ENCODE peak calls at places on chromosomes 1 and 21, in nine cellular contexts. Y is sigmoid colon; S is right cardiac atrium; J is A549; R is IMR-90; D is CD8-positive, alpha-beta memory T cell; V is fibroblast of lung; E is astrocyte; F is right lobe of liver. X is an unnamed sample. For H3K4me1, the result is how much of the 10 kb centered on the place peaks cover.

GRCh38 chr1:26280333-26281042 is 602 bp downstream of the SH3BGRL3 start:
- DNase-seq in Y (no peak), S (no peak), J (no peak), R (peak), D (no peak), V (peak), E (peak), F (peak), X (peak)

GRCh38 chr1:175797576-175797975 is 54.2 kb upstream of the TNR start:
- DNase-seq in Y (no peak), S (no peak), J (no peak), R (no peak), D (no peak), V (no peak), E (no peak), F (no peak), X (no peak)

GRCh38 chr1:152111515-152111968 is 3.7 kb downstream of the TCHH start:
- DNase-seq in Y (no peak), S (peak), J (peak), R (peak), D (no peak), V (peak), E (peak), F (no peak), X (no peak)

GRCh38 chr1:209899948-209900347 is 38.1 kb upstream of the SYT14 start:
- DNase-seq in Y (no peak), S (no peak), J (peak), R (no peak), D (no peak), V (peak), E (no peak), F (no peak), X (no peak)

GRCh38 chr1:212179394-212180076 is 105.7 kb upstream of the PPP2R5A start:
- DNase-seq in Y (no peak), S (no peak), J (peak), R (peak), D (no peak), V (peak), E (peak), F (no peak), X (no peak)

GRCh38 chr1:92759361-92759760 is 25.5 kb downstream of the EVI5 start:
- DNase-seq in Y (no peak), S (no peak), J (no peak), R (peak), D (no peak), V (no peak), E (no peak), F (no peak), X (no peak)

GRCh38 chr1:88210088-88210825 is 473.8 kb upstream of the PKN2 start:
- DNase-seq in Y (no peak), S (no peak), J (no peak), R (no peak), D (no peak), V (no peak), E (no peak), F (no peak), X (no peak)

GRCh38 chr1:17696417-17697301 is 58.5 kb upstream of the ACTL8 start:
- DNase-seq in Y (no peak), S (no peak), J (peak), R (peak), D (no peak), V (peak), E (peak), F (no peak), X (no peak)

GRCh38 chr1:51969038-51969705 is 21.3 kb downstream of the RAB3B start:
- DNase-seq in Y (no peak), S (no peak), J (peak), R (peak), D (no peak), V (peak), E (peak), F (no peak), X (no peak)

GRCh38 chr21:44891631-44892031 is 18.1 kb upstream of the PTTG1IP start:
- DNase-seq in Y (no peak), S (peak), J (no peak), R (no peak), D (no peak), V (no peak), E (no peak), F (no peak), X (no peak)

GRCh38 chr1:230268371-230269170 is 157.6 kb downstream of the PGBD5 start:
- DNase-seq in Y (no peak), S (no peak), J (peak), R (peak), D (no peak), V (peak), E (peak), F (no peak), X (no peak)

GRCh38 chr1:150144606-150145005 is 5.1 kb upstream of the PLEKHO1 start:
- DNase-seq in Y (no peak), S (no peak), J (no peak), R (no peak), D (no peak), V (no peak), E (no peak), F (no peak), X (no peak)

GRCh38 chr1:19643602-19644419 is at the start of gene NBL1:
- DNase-seq in Y (peak), S (peak), J (peak), R (peak), D (peak), V (peak), E (peak), F (no peak), X (peak)

GRCh38 chr1:16349847-16350406 is 2.4 kb downstream of the FBXO42 start:
- DNase-seq in Y (no peak), S (no peak), J (no peak), R (no peak), D (no peak), V (no peak), E (no peak), F (no peak), X (no peak)

GRCh38 chr1:72649974-72650373 is 367.6 kb upstream of the NEGR1 start:
- DNase-seq in Y (no peak), S (no peak), J (no peak), R (peak), D (no peak), V (peak), E (peak), F (no peak), X (no peak)

GRCh38 chr1:183226361-183226760 is 40.3 kb downstream of the LAMC2 start:
- DNase-seq in Y (no peak), S (no peak), J (no peak), R (no peak), D (no peak), V (no peak), E (no peak), F (no peak), X (no peak)

GRCh38 chr1:212638419-212639151 is 30.0 kb downstream of the ATF3 start:
- DNase-seq in Y (peak), S (no peak), J (no peak), R (peak), D (no peak), V (peak), E (peak), F (no peak), X (no peak)

GRCh38 chr1:24641646-24642151 is 1.4 kb upstream of the SRRM1 start:
- DNase-seq in Y (peak), S (peak), J (no peak), R (peak), D (peak), V (peak), E (peak), F (peak), X (peak)

GRCh38 chr1:34372891-34373290 is 196.2 kb downstream of the C1orf94 start:
- DNase-seq in Y (no peak), S (no peak), J (no peak), R (no peak), D (no peak), V (no peak), E (no peak), F (no peak), X (no peak)

GRCh38 chr1:30360281-30360680 is 363.1 kb downstream of the MATN1 start:
- DNase-seq in Y (no peak), S (no peak), J (no peak), R (no peak), D (no peak), V (no peak), E (no peak), F (no peak), X (no peak)

GRCh38 chr1:55048453-55049270 is 9.3 kb downstream of the PCSK9 start:
- DNase-seq in Y (no peak), S (no peak), J (no peak), R (no peak), D (no peak), V (no peak), E (no peak), F (peak), X (no peak)

GRCh38 chr1:196997428-196997827 is 20.1 kb downstream of the CFHR5 start:
- DNase-seq in Y (no peak), S (no peak), J (no peak), R (peak), D (no peak), V (peak), E (peak), F (no peak), X (no peak)

GRCh38 chr1:167518331-167518700 is at the start of gene CD247:
- DNase-seq in Y (no peak), S (no peak), J (no peak), R (no peak), D (peak), V (no peak), E (no peak), F (no peak), X (peak)

GRCh38 chr21:32717851-32718316 is 9.9 kb downstream of the SYNJ1 start:
- DNase-seq in Y (no peak), S (no peak), J (no peak), R (peak), D (no peak), V (peak), E (peak), F (no peak), X (no peak)

GRCh38 chr1:111576547-111576946 is 43.0 kb upstream of the RAP1A start:
- DNase-seq in Y (no peak), S (no peak), J (no peak), R (no peak), D (no peak), V (no peak), E (no peak), F (peak), X (no peak)

GRCh38 chr1:150429805-150430204 is 57.4 kb upstream of the TARS2 start:
- DNase-seq in Y (no peak), S (no peak), J (peak), R (peak), D (no peak), V (no peak), E (no peak), F (no peak), X (peak)

GRCh38 chr1:185695299-185695698 is 38.9 kb upstream of the HMCN1 start:
- DNase-seq in Y (no peak), S (no peak), J (no peak), R (no peak), D (no peak), V (no peak), E (no peak), F (no peak), X (no peak)

GRCh38 chr1:161127649-161128048 is 4.8 kb downstream of the DEDD start:
- DNase-seq in Y (no peak), S (no peak), J (no peak), R (no peak), D (no peak), V (no peak), E (no peak), F (no peak), X (no peak)

GRCh38 chr1:218349365-218350021 is 4.4 kb downstream of the TGFB2 start:
- DNase-seq in Y (no peak), S (no peak), J (no peak), R (no peak), D (no peak), V (peak), E (peak), F (no peak), X (no peak)

GRCh38 chr1:101264699-101265098 is 27.9 kb downstream of the S1PR1 start:
- DNase-seq in Y (no peak), S (no peak), J (peak), R (no peak), D (no peak), V (no peak), E (no peak), F (no peak), X (peak)

GRCh38 chr1:2255420-2256369 is 27.6 kb downstream of the SKI start:
- DNase-seq in Y (no peak), S (peak), J (peak), R (peak), D (peak), V (peak), E (peak), F (no peak), X (peak)

GRCh38 chr1:43452789-43453441 is 816 bp downstream of the HYI start:
- DNase-seq in Y (peak), S (peak), J (peak), R (peak), D (no peak), V (peak), E (peak), F (no peak), X (no peak)

DNA sequence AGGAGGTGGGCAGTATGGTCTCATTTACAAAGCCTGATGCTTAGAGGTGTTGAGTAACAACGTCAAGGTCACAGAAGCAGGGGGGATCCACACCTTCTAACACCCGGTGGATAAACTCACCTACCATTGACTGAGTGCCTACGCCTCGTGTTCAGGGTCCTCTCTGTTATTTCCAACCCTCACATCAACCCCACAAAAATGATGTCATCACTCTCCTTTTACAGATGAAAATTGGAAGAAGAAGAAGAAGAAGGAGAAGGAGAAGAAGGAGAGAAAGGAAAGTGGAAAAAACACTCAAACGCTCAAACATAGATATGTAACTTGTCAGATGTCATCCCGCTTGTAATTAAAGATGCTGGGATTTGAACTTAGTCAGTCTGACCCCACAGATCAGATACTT is 653 bp upstream of the KCNN3 start:
- DNase-seq in Y (no peak), S (no peak), J (no peak), R (no peak), D (no peak), V (no peak), E (no peak), F (no peak), X (no peak)
- H3K4me1 ChIP-seq in Y (under half), S (under half), J (under half), R (under half), D (under half), V (under half), E (under half), F (under half), X (under half)

DNA sequence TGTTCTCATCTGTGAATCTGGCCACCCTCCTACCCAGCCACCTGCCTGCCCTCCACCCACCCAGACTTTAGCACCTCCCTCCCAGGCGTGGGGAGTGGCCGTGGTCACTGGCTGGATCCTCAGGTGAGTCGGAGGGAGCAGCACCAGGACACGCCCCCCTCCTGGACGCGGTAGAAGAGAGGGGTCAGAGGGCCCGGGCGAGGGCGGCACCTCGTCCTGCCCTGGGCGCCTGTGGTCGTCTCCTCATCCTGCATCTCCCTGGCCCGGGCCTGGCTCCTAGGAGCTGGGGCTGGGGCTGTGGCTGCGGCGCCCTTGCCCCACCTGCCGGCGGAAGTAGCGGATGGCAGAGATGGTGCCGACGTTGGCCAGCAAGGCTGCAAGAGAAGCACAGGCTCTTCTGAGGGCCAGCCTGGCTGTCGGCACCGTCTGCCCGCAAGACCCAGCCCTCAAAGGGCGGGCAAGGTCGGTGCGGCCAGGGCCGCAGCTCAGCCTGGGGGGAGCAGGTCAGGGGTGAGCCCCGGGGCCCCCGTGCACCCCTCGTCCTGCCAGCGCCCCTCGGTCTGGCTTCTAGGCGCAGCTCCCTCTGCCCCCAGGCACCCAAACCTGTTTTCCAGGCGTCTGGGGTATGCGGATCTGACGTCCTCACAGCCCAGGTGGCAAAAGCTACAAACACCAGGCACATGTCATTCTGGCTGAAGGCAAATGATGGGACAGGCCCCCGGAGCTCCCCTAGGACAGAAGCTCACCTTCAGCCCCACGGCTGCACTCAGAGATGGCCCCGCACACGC is 5.8 kb downstream of the PERM1 start:
- DNase-seq in Y (no peak), S (peak), J (peak), R (peak), D (peak), V (peak), E (no peak), F (no peak), X (peak)
- H3K4me3 ChIP-seq in Y (peak), S (no peak), J (peak), R (peak), D (peak), V (no peak), E (no peak), F (no peak), X (no peak)

DNA sequence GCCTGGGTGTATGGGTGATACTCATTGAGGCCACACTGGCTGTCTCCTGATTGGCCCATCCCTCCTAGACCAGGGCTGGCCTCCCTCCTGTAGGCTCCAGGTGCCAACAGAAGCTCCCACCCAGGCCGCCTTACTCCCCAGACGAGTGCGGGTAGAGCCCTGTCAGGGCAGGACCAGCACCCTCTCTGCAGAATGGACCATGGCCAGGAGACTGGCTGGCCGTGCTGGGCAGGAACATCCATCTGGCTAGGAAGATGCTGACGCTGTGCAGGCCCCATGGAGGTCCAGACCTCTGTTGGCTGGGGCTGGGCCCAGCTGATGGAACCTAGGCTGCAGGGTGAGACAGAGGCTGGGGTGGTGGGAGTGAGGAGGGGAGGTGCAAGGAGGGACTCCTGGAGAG is 25.0 kb upstream of the EPB41 start:
- DNase-seq in Y (no peak), S (no peak), J (no peak), R (no peak), D (no peak), V (no peak), E (no peak), F (no peak), X (no peak)
- H3K4me1 ChIP-seq in Y (under half), S (under half), J (under half), R (under half), D (under half), V (under half), E (under half), F (under half), X (under half)

DNA sequence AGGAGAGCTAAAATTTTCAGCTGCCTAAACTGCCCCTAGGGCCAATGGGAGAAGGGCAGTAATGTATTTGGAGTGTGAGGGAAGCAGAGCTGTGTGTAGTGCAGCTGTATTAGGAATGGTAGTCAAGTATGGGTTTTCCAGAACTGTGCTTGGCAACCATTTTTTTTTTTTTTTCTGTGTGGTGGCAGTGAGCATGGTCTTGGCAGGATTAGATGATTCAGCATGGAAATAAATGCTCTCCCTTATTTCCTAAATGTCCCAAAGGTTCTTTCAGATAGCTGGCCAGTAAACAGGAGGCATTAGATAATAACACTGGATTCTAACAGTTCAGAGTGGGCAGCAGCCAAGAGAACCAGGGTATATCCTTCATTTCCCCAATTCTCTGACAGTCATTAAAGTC is 81.7 kb downstream of the NDUFS5 start:
- DNase-seq in Y (no peak), S (no peak), J (no peak), R (no peak), D (no peak), V (no peak), E (no peak), F (no peak), X (no peak)
- H3K4me3 ChIP-seq in Y (peak), S (peak), J (peak), R (peak), D (no peak), V (peak), E (peak), F (no peak), X (no peak)